ENCODE peak calls at places on chromosomes 5 and 9, in seven cellular contexts. One of them, this sample, is unnamed.

GRCh38 chr5:78964889-78965288 is 20.2 kb downstream of the ARSB start:
- DNase-seq in tibial nerve: peak
- DNase-seq in CD8-positive, alpha-beta T cell: no peak
- DNase-seq in HepG2: peak
- DNase-seq in fibroblast of mammary gland: peak
- DNase-seq in body of pancreas: peak
- DNase-seq in fibroblast of lung: peak
- DNase-seq in this sample: no peak

GRCh38 chr9:131174681-131175239 is 49.4 kb downstream of the NUP214 start:
- DNase-seq in tibial nerve: no peak
- DNase-seq in CD8-positive, alpha-beta T cell: no peak
- DNase-seq in HepG2: no peak
- DNase-seq in fibroblast of mammary gland: no peak
- DNase-seq in body of pancreas: no peak
- DNase-seq in fibroblast of lung: no peak
- DNase-seq in this sample: no peak

GRCh38 chr5:137228816-137229215 is 270.3 kb downstream of the SPOCK1 start:
- DNase-seq in tibial nerve: no peak
- DNase-seq in CD8-positive, alpha-beta T cell: no peak
- DNase-seq in HepG2: no peak
- DNase-seq in fibroblast of mammary gland: no peak
- DNase-seq in body of pancreas: no peak
- DNase-seq in fibroblast of lung: no peak
- DNase-seq in this sample: no peak

GRCh38 chr5:8773091-8773615 is 772.7 kb downstream of the SEMA5A start:
- DNase-seq in tibial nerve: no peak
- DNase-seq in CD8-positive, alpha-beta T cell: no peak
- DNase-seq in HepG2: no peak
- DNase-seq in fibroblast of mammary gland: peak
- DNase-seq in body of pancreas: no peak
- DNase-seq in fibroblast of lung: no peak
- DNase-seq in this sample: no peak

GRCh38 chr9:37622462-37622861 is 28.3 kb upstream of the FRMPD1 start:
- DNase-seq in tibial nerve: no peak
- DNase-seq in CD8-positive, alpha-beta T cell: no peak
- DNase-seq in HepG2: no peak
- DNase-seq in fibroblast of mammary gland: peak
- DNase-seq in body of pancreas: no peak
- DNase-seq in fibroblast of lung: peak
- DNase-seq in this sample: no peak

GRCh38 chr9:93270976-93271375 is 87.0 kb downstream of the WNK2 start:
- DNase-seq in tibial nerve: no peak
- DNase-seq in CD8-positive, alpha-beta T cell: no peak
- DNase-seq in HepG2: no peak
- DNase-seq in fibroblast of mammary gland: no peak
- DNase-seq in body of pancreas: no peak
- DNase-seq in fibroblast of lung: no peak
- DNase-seq in this sample: no peak

GRCh38 chr5:62589504-62589903 is 10.9 kb downstream of the LRRC70 start:
- DNase-seq in tibial nerve: no peak
- DNase-seq in CD8-positive, alpha-beta T cell: no peak
- DNase-seq in HepG2: no peak
- DNase-seq in fibroblast of mammary gland: no peak
- DNase-seq in body of pancreas: no peak
- DNase-seq in fibroblast of lung: no peak
- DNase-seq in this sample: no peak

GRCh38 chr5:51987679-51988209 is 604.5 kb downstream of the ISL1 start:
- DNase-seq in tibial nerve: no peak
- DNase-seq in CD8-positive, alpha-beta T cell: no peak
- DNase-seq in HepG2: no peak
- DNase-seq in fibroblast of mammary gland: no peak
- DNase-seq in body of pancreas: peak
- DNase-seq in fibroblast of lung: no peak
- DNase-seq in this sample: no peak

GRCh38 chr9:13648676-13649075 is 369.2 kb upstream of the MPDZ start:
- DNase-seq in tibial nerve: no peak
- DNase-seq in CD8-positive, alpha-beta T cell: no peak
- DNase-seq in HepG2: no peak
- DNase-seq in fibroblast of mammary gland: no peak
- DNase-seq in body of pancreas: no peak
- DNase-seq in fibroblast of lung: no peak
- DNase-seq in this sample: no peak

GRCh38 chr9:113579270-113580040 is 115.9 kb downstream of the RGS3 start:
- DNase-seq in tibial nerve: no peak
- DNase-seq in CD8-positive, alpha-beta T cell: peak
- DNase-seq in HepG2: no peak
- DNase-seq in fibroblast of mammary gland: no peak
- DNase-seq in body of pancreas: peak
- DNase-seq in fibroblast of lung: no peak
- DNase-seq in this sample: no peak

GRCh38 chr5:176817864-176818377 is 7.6 kb downstream of the UNC5A start:
- DNase-seq in tibial nerve: no peak
- DNase-seq in CD8-positive, alpha-beta T cell: peak
- DNase-seq in HepG2: no peak
- DNase-seq in fibroblast of mammary gland: peak
- DNase-seq in body of pancreas: no peak
- DNase-seq in fibroblast of lung: no peak
- DNase-seq in this sample: no peak

GRCh38 chr5:158676642-158677489 is 422.9 kb downstream of the EBF1 start:
- DNase-seq in tibial nerve: no peak
- DNase-seq in CD8-positive, alpha-beta T cell: no peak
- DNase-seq in HepG2: no peak
- DNase-seq in fibroblast of mammary gland: no peak
- DNase-seq in body of pancreas: no peak
- DNase-seq in fibroblast of lung: no peak
- DNase-seq in this sample: no peak

GRCh38 chr5:168827636-168828035 is 248.5 kb upstream of the PANK3 start:
- DNase-seq in tibial nerve: no peak
- DNase-seq in CD8-positive, alpha-beta T cell: no peak
- DNase-seq in HepG2: no peak
- DNase-seq in fibroblast of mammary gland: no peak
- DNase-seq in body of pancreas: no peak
- DNase-seq in fibroblast of lung: no peak
- DNase-seq in this sample: no peak

GRCh38 chr5:175027390-175027789 is 303.0 kb downstream of the MSX2 start:
- DNase-seq in tibial nerve: no peak
- DNase-seq in CD8-positive, alpha-beta T cell: no peak
- DNase-seq in HepG2: no peak
- DNase-seq in fibroblast of mammary gland: no peak
- DNase-seq in body of pancreas: no peak
- DNase-seq in fibroblast of lung: no peak
- DNase-seq in this sample: no peak

GRCh38 chr5:109630109-109630508 is 59.6 kb upstream of the MAN2A1 start:
- DNase-seq in tibial nerve: no peak
- DNase-seq in CD8-positive, alpha-beta T cell: no peak
- DNase-seq in HepG2: no peak
- DNase-seq in fibroblast of mammary gland: no peak
- DNase-seq in body of pancreas: no peak
- DNase-seq in fibroblast of lung: peak
- DNase-seq in this sample: peak

GRCh38 chr9:36584626-36585460 is 12.1 kb downstream of the MELK start:
- DNase-seq in tibial nerve: no peak
- DNase-seq in CD8-positive, alpha-beta T cell: no peak
- DNase-seq in HepG2: no peak
- DNase-seq in fibroblast of mammary gland: peak
- DNase-seq in body of pancreas: no peak
- DNase-seq in fibroblast of lung: no peak
- DNase-seq in this sample: no peak

GRCh38 chr9:15231788-15232635 is 75.0 kb downstream of the TTC39B start:
- DNase-seq in tibial nerve: no peak
- DNase-seq in CD8-positive, alpha-beta T cell: no peak
- DNase-seq in HepG2: peak
- DNase-seq in fibroblast of mammary gland: peak
- DNase-seq in body of pancreas: no peak
- DNase-seq in fibroblast of lung: peak
- DNase-seq in this sample: no peak

GRCh38 chr5:14365831-14366435 is 215.7 kb upstream of the OTULINL start:
- DNase-seq in tibial nerve: no peak
- DNase-seq in CD8-positive, alpha-beta T cell: no peak
- DNase-seq in HepG2: no peak
- DNase-seq in fibroblast of mammary gland: no peak
- DNase-seq in body of pancreas: no peak
- DNase-seq in fibroblast of lung: no peak
- DNase-seq in this sample: no peak

GRCh38 chr5:44774279-44774880 is 34.4 kb upstream of the MRPS30 start:
- DNase-seq in tibial nerve: no peak
- DNase-seq in CD8-positive, alpha-beta T cell: no peak
- DNase-seq in HepG2: peak
- DNase-seq in fibroblast of mammary gland: peak
- DNase-seq in body of pancreas: peak
- DNase-seq in fibroblast of lung: peak
- DNase-seq in this sample: peak

GRCh38 chr9:34992376-34992951 is 2.9 kb downstream of the DNAJB5 start:
- DNase-seq in tibial nerve: no peak
- DNase-seq in CD8-positive, alpha-beta T cell: peak
- DNase-seq in HepG2: peak
- DNase-seq in fibroblast of mammary gland: peak
- DNase-seq in body of pancreas: peak
- DNase-seq in fibroblast of lung: peak
- DNase-seq in this sample: peak

GRCh38 chr5:135372654-135373381 is 26.2 kb downstream of the MACROH2A1 start:
- DNase-seq in tibial nerve: no peak
- DNase-seq in CD8-positive, alpha-beta T cell: no peak
- DNase-seq in HepG2: no peak
- DNase-seq in fibroblast of mammary gland: no peak
- DNase-seq in body of pancreas: no peak
- DNase-seq in fibroblast of lung: no peak
- DNase-seq in this sample: no peak

GRCh38 chr5:191036-191948 is at the start of gene LRRC14B:
- DNase-seq in tibial nerve: no peak
- DNase-seq in CD8-positive, alpha-beta T cell: peak
- DNase-seq in HepG2: no peak
- DNase-seq in fibroblast of mammary gland: no peak
- DNase-seq in body of pancreas: peak
- DNase-seq in fibroblast of lung: no peak
- DNase-seq in this sample: no peak

GRCh38 chr5:124745367-124746251 is 830 bp downstream of the ZNF608 start:
- DNase-seq in tibial nerve: no peak
- DNase-seq in CD8-positive, alpha-beta T cell: no peak
- DNase-seq in HepG2: no peak
- DNase-seq in fibroblast of mammary gland: peak
- DNase-seq in body of pancreas: no peak
- DNase-seq in fibroblast of lung: peak
- DNase-seq in this sample: no peak

GRCh38 chr5:39517800-39518199 is 93.0 kb upstream of the DAB2 start:
- DNase-seq in tibial nerve: no peak
- DNase-seq in CD8-positive, alpha-beta T cell: no peak
- DNase-seq in HepG2: no peak
- DNase-seq in fibroblast of mammary gland: peak
- DNase-seq in body of pancreas: no peak
- DNase-seq in fibroblast of lung: peak
- DNase-seq in this sample: peak

GRCh38 chr5:39520232-39520572 is 95.4 kb upstream of the DAB2 start:
- DNase-seq in tibial nerve: no peak
- DNase-seq in CD8-positive, alpha-beta T cell: no peak
- DNase-seq in HepG2: no peak
- DNase-seq in fibroblast of mammary gland: peak
- DNase-seq in body of pancreas: no peak
- DNase-seq in fibroblast of lung: peak
- DNase-seq in this sample: peak

GRCh38 chr5:39518516-39518915 is 93.7 kb upstream of the DAB2 start:
- DNase-seq in tibial nerve: no peak
- DNase-seq in CD8-positive, alpha-beta T cell: no peak
- DNase-seq in HepG2: no peak
- DNase-seq in fibroblast of mammary gland: peak
- DNase-seq in body of pancreas: no peak
- DNase-seq in fibroblast of lung: peak
- DNase-seq in this sample: peak

GRCh38 chr5:39521098-39521860 is 96.5 kb upstream of the DAB2 start:
- DNase-seq in tibial nerve: no peak
- DNase-seq in CD8-positive, alpha-beta T cell: no peak
- DNase-seq in HepG2: no peak
- DNase-seq in fibroblast of mammary gland: no peak
- DNase-seq in body of pancreas: no peak
- DNase-seq in fibroblast of lung: no peak
- DNase-seq in this sample: no peak

GRCh38 chr5:39519566-39520231 is 94.9 kb upstream of the DAB2 start:
- DNase-seq in tibial nerve: no peak
- DNase-seq in CD8-positive, alpha-beta T cell: no peak
- DNase-seq in HepG2: no peak
- DNase-seq in fibroblast of mammary gland: peak
- DNase-seq in body of pancreas: no peak
- DNase-seq in fibroblast of lung: peak
- DNase-seq in this sample: peak
- H3K4me3 ChIP-seq in tibial nerve: no peak
- H3K4me3 ChIP-seq in CD8-positive, alpha-beta T cell: no peak
- H3K4me3 ChIP-seq in HepG2: no peak
- H3K4me3 ChIP-seq in fibroblast of mammary gland: no peak
- H3K4me3 ChIP-seq in body of pancreas: no peak
- H3K4me3 ChIP-seq in fibroblast of lung: no peak
- H3K4me3 ChIP-seq in this sample: no peak

GRCh38 chr5:173495225-173495904 is 121.1 kb downstream of the BOD1 start:
- DNase-seq in tibial nerve: peak
- DNase-seq in CD8-positive, alpha-beta T cell: no peak
- DNase-seq in HepG2: no peak
- DNase-seq in fibroblast of mammary gland: peak
- DNase-seq in body of pancreas: peak
- DNase-seq in fibroblast of lung: peak
- DNase-seq in this sample: no peak
- TF ChIP-seq CTCF in tibial nerve: no peak
- TF ChIP-seq CTCF in CD8-positive, alpha-beta T cell: no peak
- TF ChIP-seq CTCF in HepG2: no peak
- TF ChIP-seq CTCF in fibroblast of mammary gland: no peak
- TF ChIP-seq CTCF in body of pancreas: no peak
- TF ChIP-seq CTCF in fibroblast of lung: peak
- TF ChIP-seq CTCF in this sample: no peak

GRCh38 chr9:83701286-83701685 is 6.5 kb downstream of the UBQLN1 start:
- DNase-seq in tibial nerve: no peak
- DNase-seq in CD8-positive, alpha-beta T cell: no peak
- DNase-seq in HepG2: no peak
- DNase-seq in fibroblast of mammary gland: no peak
- DNase-seq in body of pancreas: no peak
- DNase-seq in fibroblast of lung: no peak
- DNase-seq in this sample: no peak

GRCh38 chr9:83701769-83702168 is 6.0 kb downstream of the UBQLN1 start:
- DNase-seq in tibial nerve: no peak
- DNase-seq in CD8-positive, alpha-beta T cell: no peak
- DNase-seq in HepG2: no peak
- DNase-seq in fibroblast of mammary gland: peak
- DNase-seq in body of pancreas: no peak
- DNase-seq in fibroblast of lung: peak
- DNase-seq in this sample: peak

GRCh38 chr9:83698976-83699585 is 8.7 kb downstream of the UBQLN1 start:
- DNase-seq in tibial nerve: no peak
- DNase-seq in CD8-positive, alpha-beta T cell: no peak
- DNase-seq in HepG2: no peak
- DNase-seq in fibroblast of mammary gland: no peak
- DNase-seq in body of pancreas: no peak
- DNase-seq in fibroblast of lung: no peak
- DNase-seq in this sample: no peak

GRCh38 chr9:83699615-83700014 is 8.1 kb downstream of the UBQLN1 start:
- DNase-seq in tibial nerve: no peak
- DNase-seq in CD8-positive, alpha-beta T cell: no peak
- DNase-seq in HepG2: no peak
- DNase-seq in fibroblast of mammary gland: no peak
- DNase-seq in body of pancreas: no peak
- DNase-seq in fibroblast of lung: no peak
- DNase-seq in this sample: no peak
- H3K4me3 ChIP-seq in tibial nerve: no peak
- H3K4me3 ChIP-seq in CD8-positive, alpha-beta T cell: no peak
- H3K4me3 ChIP-seq in HepG2: no peak
- H3K4me3 ChIP-seq in fibroblast of mammary gland: no peak
- H3K4me3 ChIP-seq in body of pancreas: no peak
- H3K4me3 ChIP-seq in fibroblast of lung: no peak
- H3K4me3 ChIP-seq in this sample: no peak

GRCh38 chr5:84088996-84089395 is 295.7 kb downstream of the EDIL3 start:
- DNase-seq in tibial nerve: no peak
- DNase-seq in CD8-positive, alpha-beta T cell: no peak
- DNase-seq in HepG2: peak
- DNase-seq in fibroblast of mammary gland: peak
- DNase-seq in body of pancreas: no peak
- DNase-seq in fibroblast of lung: peak
- DNase-seq in this sample: no peak
- TF ChIP-seq CTCF in tibial nerve: no peak
- TF ChIP-seq CTCF in CD8-positive, alpha-beta T cell: no peak
- TF ChIP-seq CTCF in HepG2: peak
- TF ChIP-seq CTCF in fibroblast of mammary gland: peak
- TF ChIP-seq CTCF in body of pancreas: no peak
- TF ChIP-seq CTCF in fibroblast of lung: peak
- TF ChIP-seq CTCF in this sample: peak

This sample was measured in AG04449.